ENCODE peak calls at places on chromosomes 11 and 22, in six cellular contexts. K is tibial nerve; N is CD4-positive, alpha-beta memory T cell; Z is effector memory CD4-positive, alpha-beta T cell; W is hepatocyte; U is uterus. A is an unnamed sample.

GRCh38 chr22:35657571-35658312 is 9.5 kb downstream of the APOL6 start:
- DNase-seq in K (no peak), N (no peak), Z (no peak), W (no peak), U (no peak), A (no peak)

GRCh38 chr22:42883121-42883520 is 26.0 kb upstream of the ARFGAP3 start:
- DNase-seq in K (no peak), N (no peak), Z (no peak), W (no peak), U (no peak), A (no peak)

GRCh38 chr11:96061094-96061493 is 137.2 kb upstream of the MTMR2 start:
- DNase-seq in K (no peak), N (no peak), Z (no peak), W (no peak), U (no peak), A (no peak)

GRCh38 chr11:116059909-116060308 is 555.7 kb upstream of the CADM1 start:
- DNase-seq in K (no peak), N (no peak), Z (no peak), W (no peak), U (no peak), A (no peak)

GRCh38 chr11:21628641-21629040 is 564.2 kb upstream of the ANO5 start:
- DNase-seq in K (no peak), N (no peak), Z (no peak), W (no peak), U (no peak), A (no peak)

GRCh38 chr11:84564180-84564866 is 1062.8 kb downstream of the DLG2 start:
- DNase-seq in K (peak; percentile 36), N (no peak), Z (no peak), W (peak; percentile 71), U (no peak), A (no peak)

GRCh38 chr22:28917747-28918543 is 34.6 kb downstream of the ZNRF3 start:
- DNase-seq in K (no peak), N (no peak), Z (no peak), W (peak; percentile 61), U (no peak), A (no peak)

GRCh38 chr11:1875093-1875785 is 16.5 kb downstream of the PRR33 start:
- DNase-seq in K (no peak), N (no peak), Z (no peak), W (no peak), U (peak; percentile 16), A (no peak)

GRCh38 chr11:1879342-1879940 is 12.3 kb downstream of the PRR33 start:
- DNase-seq in K (no peak), N (no peak), Z (no peak), W (no peak), U (peak; percentile 15), A (no peak)

GRCh38 chr22:42933783-42934144 is 76.7 kb upstream of the ARFGAP3 start:
- DNase-seq in K (peak; percentile 42), N (no peak), Z (no peak), W (peak; percentile 82), U (no peak), A (no peak)

GRCh38 chr11:65251476-65251875 is 10.3 kb upstream of the POLA2 start:
- DNase-seq in K (no peak), N (no peak), Z (no peak), W (no peak), U (no peak), A (peak; percentile 52)

GRCh38 chr11:65982824-65983588 is 19.0 kb downstream of the EIF1AD start:
- DNase-seq in K (no peak), N (no peak), Z (no peak), W (no peak), U (no peak), A (no peak)

GRCh38 chr11:76459299-76459698 is 14.5 kb downstream of the EMSY start:
- DNase-seq in K (no peak), N (no peak), Z (no peak), W (no peak), U (no peak), A (no peak)

GRCh38 chr11:35681181-35681767 is 18.7 kb downstream of the TRIM44 start:
- DNase-seq in K (no peak), N (no peak), Z (no peak), W (no peak), U (no peak), A (no peak)

GRCh38 chr11:35677904-35678303 is 15.3 kb downstream of the TRIM44 start:
- DNase-seq in K (no peak), N (no peak), Z (no peak), W (no peak), U (no peak), A (no peak)

GRCh38 chr11:35678471-35678870 is 15.9 kb downstream of the TRIM44 start:
- DNase-seq in K (no peak), N (no peak), Z (no peak), W (no peak), U (no peak), A (no peak)

GRCh38 chr11:35680506-35680905 is 17.9 kb downstream of the TRIM44 start:
- DNase-seq in K (no peak), N (no peak), Z (no peak), W (no peak), U (no peak), A (no peak)

GRCh38 chr11:35678975-35679374 is 16.4 kb downstream of the TRIM44 start:
- DNase-seq in K (no peak), N (no peak), Z (no peak), W (no peak), U (no peak), A (no peak)
- H3K4me1 ChIP-seq in K (peaks cover 21% of the 10 kb centered on the region), N (peaks cover 20% of the 10 kb centered on the region), Z (no peaks in the 10 kb centered on the region), W (peaks cover 19% of the 10 kb centered on the region), U (no peaks in the 10 kb centered on the region), A (no peaks in the 10 kb centered on the region)

GRCh38 chr11:578276-579035 is 2.2 kb downstream of the PHRF1 start:
- DNase-seq in K (no peak), N (no peak), Z (no peak), W (peak; percentile 11), U (no peak), A (no peak)
- H3K4me3 ChIP-seq in K (peak overlapping the region; percentile 95), N (no peak overlapping the region), Z (no peak overlapping the region), W (no peak overlapping the region), U (no peak overlapping the region), A (peak overlapping the region; percentile 91)

GRCh38 chr11:3158821-3159220 is 6.3 kb downstream of the OSBPL5 start:
- DNase-seq in K (no peak), N (no peak), Z (no peak), W (no peak), U (no peak), A (no peak)
- H3K4me1 ChIP-seq in K (peaks cover 81% of the 10 kb centered on the region), N (no peaks in the 10 kb centered on the region), Z (peaks cover 3% of the 10 kb centered on the region), W (peaks cover 37% of the 10 kb centered on the region), U (peaks cover 45% of the 10 kb centered on the region), A (peaks cover 25% of the 10 kb centered on the region)

DNA sequence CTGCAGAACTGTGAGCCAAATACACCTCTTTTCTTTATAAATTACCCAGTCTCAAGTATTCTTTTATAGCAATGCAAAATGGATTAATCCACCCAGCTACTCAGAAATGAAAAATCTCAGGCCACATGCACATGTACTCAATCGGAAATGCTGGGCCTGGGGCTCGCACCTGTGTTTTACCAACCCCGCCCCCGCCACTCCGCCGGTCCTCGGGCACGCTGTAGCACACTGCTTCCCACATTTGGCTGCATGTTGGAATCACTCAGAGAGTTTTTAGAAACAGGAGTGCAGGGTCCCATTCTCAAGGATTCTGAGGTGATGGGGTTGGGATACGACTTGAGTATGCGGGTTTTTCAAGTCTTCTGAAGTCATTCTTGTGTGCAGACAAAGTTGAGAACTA is 284.4 kb downstream of the NTM start:
- DNase-seq in K (no peak), N (no peak), Z (no peak), W (no peak), U (no peak), A (no peak)
- H3K4me3 ChIP-seq in K (no peak overlapping the region), N (no peak overlapping the region), Z (no peak overlapping the region), W (no peak overlapping the region), U (no peak overlapping the region), A (no peak overlapping the region)

DNA sequence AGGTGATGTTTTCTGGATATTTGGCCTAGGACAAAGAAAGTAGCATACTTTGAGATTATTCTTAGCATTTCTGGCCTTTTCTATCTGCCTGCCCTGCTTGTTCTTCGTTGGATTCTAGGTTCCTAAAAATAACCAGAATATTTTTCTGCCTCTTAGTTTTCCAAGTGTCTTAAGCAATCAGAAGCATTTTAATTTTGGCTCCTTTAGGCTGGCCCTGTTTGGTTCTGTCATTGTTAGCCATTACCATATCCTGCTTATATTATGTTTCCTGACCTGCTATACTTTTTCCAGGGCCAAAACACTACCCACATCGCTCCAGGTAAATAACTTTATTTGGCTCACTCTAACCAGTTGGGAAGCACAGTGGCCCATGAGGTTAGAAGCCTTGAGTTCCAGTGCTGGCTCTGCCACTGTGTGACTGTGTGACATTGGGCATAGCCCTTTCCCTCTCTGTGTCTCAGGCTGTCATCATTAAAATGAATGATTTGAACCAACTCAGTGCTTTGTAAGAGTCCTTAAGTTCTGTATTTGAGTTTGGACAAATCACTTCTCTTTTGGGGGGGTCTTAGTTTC is 91.1 kb downstream of the STIM1 start:
- DNase-seq in K (no peak), N (no peak), Z (no peak), W (no peak), U (no peak), A (no peak)
- H3K4me1 ChIP-seq in K (peaks cover 62% of the 10 kb centered on the region), N (peaks cover 98% of the 10 kb centered on the region), Z (peaks cover 89% of the 10 kb centered on the region), W (peaks cover 15% of the 10 kb centered on the region), U (peaks cover 11% of the 10 kb centered on the region), A (peaks cover 29% of the 10 kb centered on the region)

GRCh38 chr22:30301995-30302809 is 12.9 kb upstream of the CASTOR1 start:
- DNase-seq in K (no peak), N (no peak), Z (no peak), W (peak; percentile 63), U (no peak), A (no peak)

GRCh38 chr22:30305906-30306628 is 16.8 kb upstream of the CASTOR1 start:
- DNase-seq in K (no peak), N (peak; percentile 80), Z (no peak), W (no peak), U (no peak), A (no peak)

GRCh38 chr22:30305519-30305905 is 16.2 kb upstream of the CASTOR1 start:
- DNase-seq in K (peak; percentile 67), N (peak; percentile 70), Z (no peak), W (no peak), U (peak; percentile 73), A (no peak)

GRCh38 chr22:30304495-30305244 is 15.4 kb upstream of the CASTOR1 start:
- DNase-seq in K (no peak), N (no peak), Z (no peak), W (no peak), U (peak; percentile 46), A (peak; percentile 50)

GRCh38 chr22:30302810-30303138 is 13.5 kb upstream of the CASTOR1 start:
- DNase-seq in K (no peak), N (no peak), Z (no peak), W (no peak), U (no peak), A (no peak)
- H3K4me3 ChIP-seq in K (no peak overlapping the region), N (no peak overlapping the region), Z (peak overlapping the region; percentile 24), W (no peak overlapping the region), U (no peak overlapping the region), A (no peak overlapping the region)

A was measured in breast epithelium.